ENCODE peak calls at places on chromosome 1, in seven cellular contexts. N is AG09309; Z is GM03348; G is HT1080; S is CD4-positive, alpha-beta T cell; M is breast epithelium; T is AG20443. F is an unnamed sample.

GRCh38 chr1:8862528-8862927 is 16.0 kb downstream of the ENO1 start:
- DNase-seq in N (no peak), Z (no peak), G (no peak), S (peak), M (no peak), T (no peak), F (peak)

GRCh38 chr1:98556521-98557158 is 104.9 kb upstream of the SNX7 start:
- DNase-seq in N (peak), Z (peak), G (peak), S (no peak), M (no peak), T (peak), F (no peak)

GRCh38 chr1:125119024-125119441 is 3934.3 kb downstream of the SRGAP2C start:
- DNase-seq in N (no peak), Z (no peak), G (no peak), S (no peak), M (no peak), T (no peak), F (no peak)

GRCh38 chr1:234656981-234657651 is 47.1 kb upstream of the IRF2BP2 start:
- DNase-seq in N (peak), Z (peak), G (peak), S (no peak), M (peak), T (peak), F (no peak)

GRCh38 chr1:7988576-7988975 is 27.1 kb downstream of the PARK7 start:
- DNase-seq in N (no peak), Z (no peak), G (no peak), S (no peak), M (no peak), T (no peak), F (no peak)

GRCh38 chr1:69221492-69221990 is 346.2 kb upstream of the LRRC7 start:
- DNase-seq in N (no peak), Z (no peak), G (no peak), S (no peak), M (no peak), T (no peak), F (no peak)

GRCh38 chr1:6007318-6008083 is 15.3 kb upstream of the NPHP4 start:
- DNase-seq in N (no peak), Z (peak), G (peak), S (no peak), M (no peak), T (peak), F (no peak)

GRCh38 chr1:89975540-89976125 is 19.3 kb upstream of the ZNF326 start:
- DNase-seq in N (no peak), Z (no peak), G (no peak), S (no peak), M (no peak), T (no peak), F (no peak)

GRCh38 chr1:167457936-167458584 is 60.3 kb downstream of the CD247 start:
- DNase-seq in N (no peak), Z (no peak), G (no peak), S (no peak), M (no peak), T (no peak), F (no peak)

F was measured in CD4-positive, alpha-beta memory T cell.